ENCODE peak calls at places on chromosomes 12 and 14, in seven cellular contexts. M, H, W, P, U, B and Q are unnamed samples.
A peak's percentile ranks its signal among the peaks of the same experiment; 100 is the strongest.

GRCh38 chr12:57852620-57853509 is 6.3 kb upstream of the CTDSP2 start:
- DNase-seq in M (no peak), H (peak; percentile 93), W (no peak), P (peak; percentile 78), U (no peak), B (peak; percentile 52), Q (no peak)

GRCh38 chr12:104906695-104907094 is 51.4 kb downstream of the SLC41A2 start:
- DNase-seq in M (peak; percentile 58), H (no peak), W (no peak), P (no peak), U (no peak), B (no peak), Q (no peak)

GRCh38 chr14:51449666-51450061 is 202.0 kb upstream of the FRMD6 start:
- DNase-seq in M (no peak), H (no peak), W (no peak), P (no peak), U (no peak), B (no peak), Q (no peak)

GRCh38 chr14:20624495-20625070 is 16.9 kb downstream of the OR6S1 start:
- DNase-seq in M (no peak), H (peak; percentile 91), W (no peak), P (peak; percentile 84), U (peak; percentile 66), B (peak; percentile 66), Q (no peak)

GRCh38 chr12:52860102-52860838 is 11.5 kb upstream of the KRT78 start:
- DNase-seq in M (peak; percentile 76), H (no peak), W (no peak), P (no peak), U (peak; percentile 68), B (no peak), Q (no peak)

GRCh38 chr14:32382704-32383103 is 53.6 kb downstream of the AKAP6 start:
- DNase-seq in M (peak; percentile 59), H (peak; percentile 36), W (no peak), P (no peak), U (no peak), B (no peak), Q (peak; percentile 20)

GRCh38 chr12:88897723-88898122 is 317.5 kb upstream of the KITLG start:
- DNase-seq in M (no peak), H (no peak), W (no peak), P (no peak), U (no peak), B (no peak), Q (no peak)

GRCh38 chr12:52015393-52016081 is 8.8 kb downstream of the TAMALIN start:
- DNase-seq in M (no peak), H (no peak), W (no peak), P (no peak), U (no peak), B (no peak), Q (no peak)

GRCh38 chr12:132284071-132284492 is 45.3 kb downstream of the GALNT9 start:
- DNase-seq in M (peak; percentile 62), H (no peak), W (no peak), P (no peak), U (peak; percentile 4), B (no peak), Q (no peak)

DNA sequence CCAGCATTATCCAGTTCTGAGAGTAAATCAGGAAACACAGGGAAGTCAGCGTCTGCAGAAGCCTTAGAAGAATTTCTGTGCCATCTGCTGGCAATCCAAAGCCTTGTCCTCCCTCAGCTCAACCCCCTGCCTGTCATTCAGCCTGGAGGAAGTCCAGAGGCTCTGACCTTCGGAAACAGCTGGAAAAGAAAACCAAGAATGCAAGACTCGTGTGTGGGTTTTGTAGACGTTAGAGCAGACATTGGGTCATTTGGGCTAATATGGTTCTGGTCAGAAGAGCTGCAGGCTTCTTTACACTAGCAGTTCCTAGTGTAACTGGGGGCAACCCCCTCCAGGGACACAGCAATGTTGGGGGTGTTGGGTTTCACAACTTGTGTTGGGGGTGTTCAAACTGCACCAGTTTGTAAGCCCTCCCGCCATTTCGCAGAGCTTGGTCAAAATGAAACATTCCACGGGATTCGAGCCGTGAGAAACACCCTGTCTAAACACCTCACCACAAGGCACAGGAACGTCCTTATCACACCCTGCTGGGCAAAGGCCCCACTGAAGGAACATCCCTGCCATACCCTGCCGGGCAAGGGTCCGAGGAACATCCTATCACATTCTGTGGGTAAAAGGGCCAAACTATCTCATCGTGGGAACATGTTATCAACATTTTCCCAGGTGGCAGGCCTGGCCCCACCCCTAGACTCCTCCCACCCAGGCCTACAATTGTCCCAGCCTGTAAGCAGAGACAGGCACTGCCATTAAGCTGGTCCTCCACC is 21.0 kb upstream of the SERPINA4 start:
- DNase-seq in M (no peak), H (no peak), W (no peak), P (no peak), U (peak; percentile 50), B (no peak), Q (no peak)
- TF ChIP-seq CTCF in M (no peak), H (peak; percentile 16), W (no peak), P (peak; percentile 11), U (peak; percentile 15), B (no peak), Q (peak; percentile 22)

GRCh38 chr14:43754838-43755237 is 752.2 kb downstream of the FSCB start:
- DNase-seq in M (no peak), H (peak; percentile 81), W (no peak), P (no peak), U (no peak), B (no peak), Q (no peak)
- H3K4me3 ChIP-seq in M (no peak overlapping the region), H (no peak overlapping the region), W (no peak overlapping the region), P (no peak overlapping the region), U (no peak overlapping the region), B (no peak overlapping the region), Q (no peak overlapping the region)

DNA sequence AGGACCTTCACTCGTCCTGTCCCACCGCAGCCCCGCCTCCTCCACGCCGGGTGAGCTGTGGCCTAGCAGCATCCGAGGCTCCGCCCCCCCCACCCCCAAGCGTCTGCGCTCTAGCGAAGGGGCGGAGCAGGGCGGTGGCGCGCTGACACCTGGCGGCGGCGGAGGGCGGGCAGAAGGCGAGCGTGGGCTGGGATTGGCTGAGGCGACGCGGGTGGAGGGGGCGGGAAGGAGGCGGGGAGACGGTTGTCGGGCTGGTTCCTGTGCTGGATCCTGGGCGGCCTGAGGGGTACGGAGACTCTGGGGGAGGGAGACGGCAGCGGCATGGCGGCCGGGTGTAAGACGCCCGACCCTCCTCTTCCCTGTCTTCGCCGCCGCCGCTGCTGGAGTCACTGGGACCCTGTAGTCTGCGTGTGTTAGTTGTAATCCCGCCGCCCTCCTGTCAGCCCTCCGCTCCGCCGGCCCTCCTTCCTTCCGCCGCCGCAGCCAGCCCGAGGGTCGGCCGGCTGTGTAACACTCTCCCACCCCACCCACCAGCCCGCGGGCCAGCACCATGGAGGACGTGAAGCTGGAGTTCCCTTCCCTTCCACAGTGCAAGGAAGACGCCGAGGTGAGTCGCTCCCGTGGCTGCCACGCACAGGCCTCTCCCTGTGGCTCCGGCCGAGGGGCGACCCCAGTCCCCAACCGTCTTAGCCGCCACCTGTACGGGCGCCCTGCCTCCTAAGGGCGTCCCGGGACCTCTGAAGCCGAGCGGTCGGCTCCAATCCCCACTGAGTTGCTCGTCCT is at the start of gene STYX:
- DNase-seq in M (peak; percentile 99), H (peak; percentile 100), W (peak; percentile 92), P (peak; percentile 100), U (peak; percentile 97), B (peak; percentile 99), Q (peak; percentile 94)
- TF ChIP-seq CTCF in M (no peak), H (no peak), W (no peak), P (no peak), U (no peak), B (no peak), Q (no peak)

GRCh38 chr14:95508377-95508776 is 8.1 kb downstream of the SYNE3 start:
- DNase-seq in M (no peak), H (no peak), W (no peak), P (no peak), U (no peak), B (no peak), Q (no peak)

GRCh38 chr14:95505030-95505589 is 11.3 kb downstream of the SYNE3 start:
- DNase-seq in M (no peak), H (no peak), W (no peak), P (no peak), U (no peak), B (no peak), Q (no peak)

GRCh38 chr14:95507701-95508103 is 8.7 kb downstream of the SYNE3 start:
- DNase-seq in M (peak; percentile 78), H (no peak), W (no peak), P (no peak), U (peak; percentile 77), B (no peak), Q (peak; percentile 75)

GRCh38 chr14:95509512-95509911 is 6.9 kb downstream of the SYNE3 start:
- DNase-seq in M (no peak), H (no peak), W (no peak), P (no peak), U (no peak), B (no peak), Q (no peak)

GRCh38 chr14:95507174-95507573 is 9.3 kb downstream of the SYNE3 start:
- DNase-seq in M (peak; percentile 98), H (no peak), W (peak; percentile 99), P (peak; percentile 54), U (peak; percentile 96), B (peak; percentile 65), Q (peak; percentile 90)
- H3K4me3 ChIP-seq in M (peak overlapping the region; percentile 28), H (no peak overlapping the region), W (no peak overlapping the region), P (no peak overlapping the region), U (no peak overlapping the region), B (no peak overlapping the region), Q (no peak overlapping the region)

DNA sequence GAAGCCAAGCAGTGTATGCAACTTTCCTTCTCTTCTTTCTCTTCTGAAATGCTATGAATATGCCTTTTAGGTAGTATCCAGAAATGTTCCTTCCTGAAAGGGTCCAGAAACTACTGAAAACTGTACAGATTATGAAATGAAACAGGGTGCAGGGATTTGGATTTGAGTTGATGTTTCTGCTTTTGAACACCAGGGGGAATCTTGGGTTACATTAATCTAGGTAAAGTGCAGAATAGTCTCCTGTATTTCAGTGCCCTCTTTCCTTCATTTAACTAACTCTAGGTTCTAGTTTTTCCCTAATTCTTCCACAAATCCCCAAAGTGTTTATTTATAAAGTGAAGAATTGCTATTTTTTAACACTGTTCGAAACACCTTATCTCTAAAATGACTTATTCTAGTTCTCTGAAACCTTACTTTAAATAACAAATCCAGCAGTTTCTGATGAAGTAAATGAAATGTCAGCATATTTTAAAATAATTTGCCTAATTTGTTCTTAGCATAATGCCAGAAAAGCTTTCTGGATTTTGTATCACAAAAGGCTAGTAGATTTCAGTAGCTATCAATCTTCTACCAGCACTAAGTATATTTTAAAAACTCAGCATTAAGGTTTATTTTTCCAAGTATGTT is 111.9 kb downstream of the LRRK2 start:
- DNase-seq in M (peak; percentile 41), H (peak; percentile 43), W (no peak), P (peak; percentile 22), U (peak; percentile 21), B (no peak), Q (no peak)
- TF ChIP-seq CTCF in M (peak; percentile 57), H (peak; percentile 49), W (peak; percentile 23), P (peak; percentile 45), U (peak; percentile 60), B (no peak), Q (peak; percentile 54)

GRCh38 chr14:81437226-81437625 is 37.1 kb upstream of the STON2 start:
- DNase-seq in M (no peak), H (no peak), W (no peak), P (no peak), U (no peak), B (no peak), Q (no peak)
- H3K4me3 ChIP-seq in M (peak overlapping the region; percentile 72), H (peak overlapping the region; percentile 73), W (no peak overlapping the region), P (no peak overlapping the region), U (no peak overlapping the region), B (no peak overlapping the region), Q (no peak overlapping the region)